ENCODE peak calls at places on chromosomes 5 and 9, in five cellular contexts. C is iPS-NIHi11; A is right atrium auricular region; Y is stimulated activated CD8-positive, alpha-beta memory T cell treated with anti-CD3 and anti-CD28 coated beads, Interleukin-15, amount 100 ng/mL, for 1 hour; M is fibroblast of pulmonary artery. Q is an unnamed sample.
A peak's percentile ranks its signal among the peaks of the same experiment; 100 is the strongest.

GRCh38 chr9:71987471-71988371 is 72.7 kb downstream of the C9orf57 start:
- DNase-seq in C (no peak), A (no peak), Y (no peak), M (peak; percentile 11), Q (no peak)

GRCh38 chr5:74767579-74767913 is 497 bp downstream of the NSA2 start:
- DNase-seq in Y (no peak), M (peak; percentile 63), A (no peak), C (peak; percentile 15), Q (peak; percentile 53)

GRCh38 chr5:127008300-127008975 is 21.9 kb downstream of the MARCHF3 start:
- DNase-seq in A (no peak), Y (no peak), C (no peak), M (no peak), Q (no peak)

GRCh38 chr9:5493597-5494511 is 16.5 kb upstream of the PDCD1LG2 start:
- DNase-seq in Y (no peak), C (no peak), A (no peak), M (peak; percentile 81), Q (peak; percentile 26)

GRCh38 chr5:179146277-179146676 is 86.1 kb downstream of the ZNF354C start:
- DNase-seq in Y (no peak), C (no peak), A (no peak), M (no peak), Q (no peak)

GRCh38 chr5:83720805-83721431 is at the start of gene HAPLN1:
- DNase-seq in Y (no peak), A (no peak), C (peak; percentile 48), M (no peak), Q (peak; percentile 34)

GRCh38 chr5:180555168-180555921 is 36.0 kb downstream of the SCGB3A1 start:
- DNase-seq in Y (no peak), M (peak; percentile 8), A (no peak), C (no peak), Q (no peak)

GRCh38 chr5:123949807-123950206 is 437.8 kb downstream of the CSNK1G3 start:
- DNase-seq in Y (no peak), C (no peak), M (no peak), A (no peak), Q (no peak)

GRCh38 chr9:21585756-21586752 is 103.9 kb upstream of the IFNE start:
- DNase-seq in A (no peak), Y (no peak), C (no peak), M (peak; percentile 50), Q (no peak)

GRCh38 chr5:146151970-146152369 is 30.5 kb downstream of the LARS1 start:
- DNase-seq in Y (no peak), C (no peak), M (no peak), A (no peak), Q (no peak)

GRCh38 chr9:135301271-135302263 is 178.0 kb upstream of the PPP1R26 start:
- DNase-seq in C (no peak), A (no peak), Y (no peak), M (no peak), Q (no peak)

GRCh38 chr9:624935-625505 is 216.5 kb upstream of the DMRT1 start:
- DNase-seq in C (no peak), A (no peak), M (peak; percentile 12), Y (no peak), Q (no peak)

GRCh38 chr9:127942152-127943010 is 4.7 kb upstream of the DPM2 start:
- DNase-seq in M (peak; percentile 73), Y (no peak), C (peak; percentile 87), A (peak; percentile 85), Q (no peak)